ENCODE peak calls at places on chromosomes 5 and 9, in four cellular contexts. I is BJ, N is neural crest cell, Q is GM20000. F is an unnamed sample.

GRCh38 chr9:108680946-108681345 is 174.8 kb downstream of the ACTL7B start:
- DNase-seq in I (no peak), N (no peak), Q (no peak), F (no peak)

GRCh38 chr5:175778951-175779475 is 92.4 kb upstream of the CPLX2 start:
- DNase-seq in I (no peak), N (no peak), Q (no peak), F (no peak)

GRCh38 chr5:124440471-124440870 is 306.0 kb downstream of the ZNF608 start:
- DNase-seq in I (no peak), N (no peak), Q (no peak), F (no peak)

GRCh38 chr5:11719888-11720481 is 184.3 kb downstream of the CTNND2 start:
- DNase-seq in I (no peak), N (peak), Q (peak), F (peak)

GRCh38 chr9:134723491-134723890 is 81.9 kb downstream of the COL5A1 start:
- DNase-seq in I (no peak), N (no peak), Q (no peak), F (no peak)

GRCh38 chr5:30069441-30070263 is 1123.8 kb upstream of the CDH6 start:
- DNase-seq in I (no peak), N (no peak), Q (no peak), F (no peak)

GRCh38 chr5:66828046-66828550 is 231.9 kb downstream of the MAST4 start:
- DNase-seq in I (no peak), N (no peak), Q (no peak), F (peak)

GRCh38 chr5:100903036-100903887 is at the start of gene ST8SIA4:
- DNase-seq in I (no peak), N (peak), Q (peak), F (peak)

GRCh38 chr5:122908662-122909061 is 63.2 kb downstream of the SNX24 start:
- DNase-seq in I (no peak), N (no peak), Q (no peak), F (no peak)
- TF ChIP-seq CTCF in I (no peak), N (no peak), Q (no peak), F (no peak)

GRCh38 chr5:127299678-127300077 is 9.1 kb downstream of the MEGF10 start:
- DNase-seq in I (no peak), N (no peak), Q (no peak), F (no peak)
- TF ChIP-seq CTCF in I (no peak), N (no peak), Q (no peak), F (no peak)

GRCh38 chr9:80885894-80886293 is 803.5 kb downstream of the TLE1 start:
- DNase-seq in I (no peak), N (no peak), Q (no peak), F (no peak)
- TF ChIP-seq CTCF in I (no peak), N (no peak), Q (no peak), F (no peak)

DNA sequence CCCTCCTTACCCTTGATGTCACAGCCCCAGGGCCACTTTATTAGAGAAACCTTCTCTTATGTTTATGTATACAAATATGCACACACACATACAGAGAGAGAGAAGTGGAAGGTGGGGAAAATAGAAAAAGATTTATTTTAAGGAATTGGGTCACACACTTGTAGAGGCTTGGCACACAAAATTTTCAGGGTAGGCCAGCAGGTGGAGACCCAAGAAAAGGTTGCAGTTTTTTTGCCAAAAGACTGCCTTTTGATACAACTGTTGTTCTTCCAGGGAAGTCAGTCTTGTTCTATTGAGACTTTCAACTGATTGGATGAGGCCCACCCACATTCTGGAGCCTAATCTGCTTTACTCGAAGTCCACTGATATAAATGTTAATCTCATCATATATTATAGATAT is 131.1 kb upstream of the PPP1R2B start:
- DNase-seq in I (no peak), N (no peak), Q (no peak), F (peak)
- TF ChIP-seq CTCF in I (no peak), N (no peak), Q (no peak), F (no peak)

GRCh38 chr5:131810510-131811249 is 13.9 kb upstream of the FNIP1 start:
- DNase-seq in I (no peak), N (no peak), Q (peak), F (peak)
- TF ChIP-seq CTCF in I (peak), N (peak), Q (peak), F (peak)